ENCODE peak calls at places on chromosomes 1 and 21, in five cellular contexts. G is heart left ventricle, M is body of pancreas, O is GM12878, W is Peyer's patch. C is an unnamed sample.

GRCh38 chr1:220281159-220281574 is 8.9 kb upstream of the RAB3GAP2 start:
- DNase-seq in G (no peak), M (no peak), O (no peak), W (no peak), C (no peak)

GRCh38 chr1:51535006-51535592 is 16.0 kb upstream of the EPS15 start:
- DNase-seq in G (peak), M (peak), O (peak), W (no peak), C (peak)

GRCh38 chr1:34640654-34641401 is 114.0 kb upstream of the GJB5 start:
- DNase-seq in G (no peak), M (no peak), O (no peak), W (no peak), C (no peak)

GRCh38 chr21:42042651-42043050 is 28.5 kb upstream of the UMODL1 start:
- DNase-seq in G (no peak), M (no peak), O (no peak), W (no peak), C (no peak)

GRCh38 chr1:9657521-9658032 is 6.0 kb downstream of the PIK3CD start:
- DNase-seq in G (no peak), M (no peak), O (no peak), W (no peak), C (no peak)

GRCh38 chr21:18608226-18608625 is 204.6 kb upstream of the TMPRSS15 start:
- DNase-seq in G (no peak), M (no peak), O (no peak), W (no peak), C (no peak)

GRCh38 chr1:10324627-10325026 is 74.2 kb upstream of the PGD start:
- DNase-seq in G (no peak), M (no peak), O (no peak), W (no peak), C (no peak)

GRCh38 chr1:1684031-1684681 is 8.4 kb downstream of the SLC35E2B start:
- DNase-seq in G (peak), M (no peak), O (no peak), W (no peak), C (no peak)

GRCh38 chr1:50971748-50972305 is 1.8 kb downstream of the CDKN2C start:
- DNase-seq in G (no peak), M (no peak), O (no peak), W (no peak), C (no peak)

GRCh38 chr1:165284471-165284870 is 72.0 kb downstream of the LMX1A start:
- DNase-seq in G (no peak), M (peak), O (no peak), W (no peak), C (no peak)

GRCh38 chr1:36156329-36157114 is 562 bp downstream of the MAP7D1 start:
- DNase-seq in G (peak), M (peak), O (no peak), W (peak), C (peak)

GRCh38 chr1:3501856-3502665 is 47.6 kb downstream of the ARHGEF16 start:
- DNase-seq in G (peak), M (peak), O (no peak), W (peak), C (peak)

GRCh38 chr1:204127597-204128242 is 24.1 kb downstream of the ETNK2 start:
- DNase-seq in G (peak), M (peak), O (no peak), W (no peak), C (peak)

GRCh38 chr1:159804924-159805323 is 2.8 kb downstream of the FCRL6 start:
- DNase-seq in G (no peak), M (no peak), O (no peak), W (no peak), C (no peak)

GRCh38 chr21:44972301-44972814 is 32.5 kb downstream of the SLX9 start:
- DNase-seq in G (no peak), M (no peak), O (no peak), W (no peak), C (no peak)

GRCh38 chr1:107659961-107660360 is 305.0 kb downstream of the VAV3 start:
- DNase-seq in G (no peak), M (no peak), O (no peak), W (no peak), C (no peak)

GRCh38 chr1:168803696-168804510 is 74.9 kb upstream of the DPT start:
- DNase-seq in G (no peak), M (peak), O (no peak), W (no peak), C (no peak)

GRCh38 chr1:59596432-59596831 is 218.3 kb upstream of the HOOK1 start:
- DNase-seq in G (no peak), M (peak), O (no peak), W (no peak), C (no peak)

GRCh38 chr1:238681451-238681850 is 704.9 kb upstream of the CHRM3 start:
- DNase-seq in G (no peak), M (no peak), O (no peak), W (no peak), C (no peak)

GRCh38 chr1:152873495-152873894 is 4.6 kb upstream of the SMCP start:
- DNase-seq in G (no peak), M (no peak), O (no peak), W (no peak), C (no peak)

GRCh38 chr21:45873418-45873817 is 108.2 kb upstream of the COL6A1 start:
- DNase-seq in G (no peak), M (no peak), O (no peak), W (no peak), C (no peak)

GRCh38 chr1:240178366-240178765 is 86.7 kb downstream of the FMN2 start:
- DNase-seq in G (no peak), M (no peak), O (no peak), W (no peak), C (no peak)

GRCh38 chr21:45637883-45638282 is 5.6 kb upstream of the PCBP3 start:
- DNase-seq in G (no peak), M (no peak), O (no peak), W (no peak), C (no peak)

GRCh38 chr21:41816583-41817165 is 49.8 kb upstream of the RIPK4 start:
- DNase-seq in G (peak), M (peak), O (no peak), W (peak), C (peak)

GRCh38 chr1:31843506-31843905 is 27.7 kb upstream of the SPOCD1 start:
- DNase-seq in G (no peak), M (no peak), O (no peak), W (no peak), C (no peak)

GRCh38 chr1:172417552-172417951 is 2.9 kb upstream of the C1orf105 start:
- DNase-seq in G (no peak), M (no peak), O (no peak), W (no peak), C (no peak)

GRCh38 chr1:103106426-103107321 is 1.6 kb downstream of the COL11A1 start:
- DNase-seq in G (no peak), M (peak), O (no peak), W (no peak), C (peak)

GRCh38 chr21:37862536-37862935 is 53.7 kb downstream of the KCNJ6 start:
- DNase-seq in G (no peak), M (no peak), O (no peak), W (no peak), C (no peak)

GRCh38 chr1:198919667-198920398 is 281.0 kb downstream of the PTPRC start:
- DNase-seq in G (no peak), M (no peak), O (no peak), W (no peak), C (no peak)

GRCh38 chr1:156748670-156749428 is 2.6 kb downstream of the HDGF start:
- DNase-seq in G (peak), M (peak), O (no peak), W (peak), C (peak)

GRCh38 chr1:48851638-48852037 is 74.9 kb upstream of the BEND5 start:
- DNase-seq in G (no peak), M (no peak), O (no peak), W (no peak), C (no peak)

GRCh38 chr1:83773059-83773458 is 225.9 kb downstream of the TTLL7 start:
- DNase-seq in G (no peak), M (no peak), O (no peak), W (no peak), C (no peak)

GRCh38 chr21:35370071-35370470 is 321.0 kb upstream of the RUNX1 start:
- DNase-seq in G (no peak), M (no peak), O (no peak), W (no peak), C (no peak)

GRCh38 chr1:33346921-33347649 is 26.2 kb upstream of the A3GALT2 start:
- DNase-seq in G (no peak), M (peak), O (no peak), W (no peak), C (no peak)

GRCh38 chr1:32178380-32179192 is 889 bp upstream of the TXLNA start:
- DNase-seq in G (no peak), M (no peak), O (no peak), W (no peak), C (no peak)

GRCh38 chr1:207959141-207959825 is 48.4 kb upstream of the CD34 start:
- DNase-seq in G (peak), M (peak), O (no peak), W (peak), C (peak)

GRCh38 chr21:37562920-37563640 is 196.5 kb downstream of the DYRK1A start:
- DNase-seq in G (peak), M (peak), O (no peak), W (no peak), C (peak)

GRCh38 chr21:26366781-26367180 is 196.2 kb upstream of the APP start:
- DNase-seq in G (no peak), M (no peak), O (no peak), W (no peak), C (no peak)

GRCh38 chr1:100791586-100791985 is 72.0 kb downstream of the VCAM1 start:
- DNase-seq in G (no peak), M (no peak), O (no peak), W (no peak), C (no peak)

GRCh38 chr1:3018051-3018471 is 3.2 kb upstream of the ACTRT2 start:
- DNase-seq in G (peak), M (peak), O (no peak), W (peak), C (no peak)

DNA sequence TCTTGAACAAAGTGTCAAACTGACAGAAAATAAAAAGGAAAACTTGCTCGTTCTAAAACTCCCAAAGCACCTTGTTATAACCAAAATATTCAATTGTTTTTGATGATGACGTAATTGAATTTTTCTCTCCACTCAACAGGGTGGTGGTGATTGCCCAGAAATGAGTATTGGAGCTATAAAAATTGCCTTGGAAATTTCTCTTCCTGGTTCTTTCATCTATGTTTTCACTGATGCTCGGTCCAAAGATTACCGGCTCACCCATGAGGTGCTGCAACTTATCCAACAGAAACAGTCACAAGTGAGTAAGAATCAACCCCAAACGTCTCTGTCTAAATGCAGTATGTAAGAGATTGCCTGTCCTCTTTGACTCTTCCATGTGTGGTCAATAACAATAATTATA is 130.1 kb downstream of the HMCN1 start:
- DNase-seq in G (no peak), M (no peak), O (no peak), W (no peak), C (no peak)
- TF ChIP-seq CTCF in G (no peak), M (no peak), O (no peak), W (no peak), C (no peak)

GRCh38 chr1:150160964-150161626 is 11.4 kb downstream of the PLEKHO1 start:
- DNase-seq in G (no peak), M (no peak), O (no peak), W (no peak), C (no peak)
- H3K4me3 ChIP-seq in G (no peak), M (no peak), O (peak), W (no peak), C (no peak)

GRCh38 chr1:30751830-30752650 is 5.5 kb downstream of the LAPTM5 start:
- DNase-seq in G (no peak), M (no peak), O (no peak), W (no peak), C (no peak)

GRCh38 chr1:30748699-30749401 is 8.7 kb downstream of the LAPTM5 start:
- DNase-seq in G (no peak), M (no peak), O (no peak), W (no peak), C (no peak)

GRCh38 chr1:30750751-30751291 is 6.8 kb downstream of the LAPTM5 start:
- DNase-seq in G (no peak), M (no peak), O (no peak), W (no peak), C (no peak)

GRCh38 chr1:30748098-30748698 is 9.4 kb downstream of the LAPTM5 start:
- DNase-seq in G (no peak), M (no peak), O (no peak), W (no peak), C (no peak)

DNA sequence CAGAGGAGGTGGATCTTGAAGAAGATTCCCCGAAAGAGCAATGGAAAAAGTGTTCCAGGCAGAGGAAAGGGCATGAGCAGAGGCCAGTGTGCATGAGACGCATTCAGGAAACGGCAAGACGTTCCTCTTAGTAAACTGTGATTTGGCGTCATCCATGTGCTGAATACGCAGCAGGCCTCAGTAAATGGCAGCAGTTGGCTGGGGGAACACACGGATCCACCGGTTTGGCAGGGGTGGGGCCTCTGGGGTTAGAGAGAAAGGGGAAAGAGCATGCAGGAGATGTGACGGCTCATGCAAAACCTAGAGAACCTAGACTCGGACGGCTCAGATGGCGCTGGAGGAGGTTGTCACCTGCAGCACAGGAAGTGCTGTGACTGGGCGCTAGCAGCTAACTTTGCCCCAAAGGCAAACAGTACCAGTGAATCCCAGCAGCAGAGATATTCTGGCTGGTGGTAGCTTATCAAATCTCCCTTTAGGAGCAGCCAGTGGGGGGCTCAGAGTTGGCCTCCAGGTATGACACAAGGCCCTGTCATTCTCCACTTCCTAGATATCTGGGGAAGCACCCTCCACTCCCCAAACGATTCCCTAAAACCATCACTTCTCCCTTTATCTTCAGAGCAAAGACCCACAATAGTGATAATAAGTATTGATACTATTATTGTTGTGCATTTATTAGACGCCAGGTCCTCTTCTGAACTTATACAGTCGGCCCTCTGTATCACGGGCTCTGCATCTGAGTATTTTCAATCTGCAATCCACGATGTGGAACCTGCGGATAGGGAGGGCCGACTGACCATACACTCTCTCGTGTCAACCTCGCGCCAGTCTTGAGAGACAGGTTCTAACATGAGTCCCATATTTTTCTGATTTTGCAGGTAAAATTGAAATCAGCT is 7.6 kb downstream of the LAPTM5 start:
- DNase-seq in G (no peak), M (no peak), O (no peak), W (no peak), C (peak)
- TF ChIP-seq POLR2A in G (no peak), M (no peak), O (peak), W (no peak), C (no peak)

DNA sequence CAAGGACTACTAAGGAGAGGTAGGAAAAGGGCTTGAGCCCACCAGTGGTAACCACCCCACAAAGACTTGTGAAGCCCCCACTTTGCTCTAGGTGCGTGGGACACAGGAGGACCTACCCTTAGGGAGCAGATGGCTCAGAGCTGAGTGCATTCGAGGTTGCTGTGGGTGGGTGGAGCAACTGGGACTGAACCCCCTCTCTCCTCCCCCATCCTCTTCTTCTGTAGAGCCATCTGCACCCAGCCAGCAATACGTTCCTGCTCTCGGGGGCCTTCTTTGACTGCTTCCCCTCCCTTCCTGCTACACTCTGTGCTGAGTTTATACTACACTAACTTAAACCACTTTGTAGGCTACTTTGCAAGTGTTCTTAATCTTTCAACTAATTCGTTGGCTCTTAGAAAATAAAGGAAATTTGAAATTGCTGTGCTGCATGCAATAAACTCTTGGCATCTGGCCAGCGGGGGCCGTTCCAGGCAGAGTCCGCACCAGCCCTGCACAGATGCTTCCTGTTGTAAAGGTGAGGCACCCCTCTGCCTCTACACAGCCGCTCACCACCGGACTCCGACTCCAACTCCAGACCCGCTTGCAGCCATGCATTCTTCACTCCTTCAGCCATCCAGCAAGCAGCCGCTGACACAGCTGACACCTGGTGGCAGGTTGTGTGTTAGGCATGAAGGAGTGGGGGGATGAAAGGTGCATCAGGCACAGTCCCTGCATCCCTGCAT is 57.2 kb downstream of the GLIS1 start:
- DNase-seq in G (peak), M (peak), O (no peak), W (peak), C (peak)
- TF ChIP-seq CTCF in G (peak), M (peak), O (peak), W (peak), C (peak)